ENCODE peak calls at places on chromosomes 5 and 9, in seven cellular contexts. B is suprapubic skin, H is aorta, X is substantia nigra, D is psoas muscle, J is iPS DF 6.9, N is neuronal stem cell. O is an unnamed sample.

GRCh38 chr5:150073086-150073625 is 13.2 kb downstream of the CSF1R start:
- DNase-seq in B (peak), H (no peak), X (no peak), D (no peak), J (no peak), N (no peak), O (no peak)

GRCh38 chr5:151234476-151235238 is 10.8 kb upstream of the CCDC69 start:
- DNase-seq in B (peak), H (peak), X (no peak), D (peak), J (no peak), N (no peak), O (no peak)

GRCh38 chr5:150514708-150515211 is 6.8 kb downstream of the NDST1 start:
- DNase-seq in B (no peak), H (no peak), X (no peak), D (no peak), J (no peak), N (no peak), O (no peak)

GRCh38 chr5:30627945-30628344 is 565.5 kb upstream of the CDH6 start:
- DNase-seq in B (no peak), H (no peak), X (no peak), D (no peak), J (no peak), N (no peak), O (no peak)

GRCh38 chr5:109080896-109081295 is 328.9 kb downstream of the PJA2 start:
- DNase-seq in B (no peak), H (no peak), X (no peak), D (no peak), J (no peak), N (no peak), O (no peak)

GRCh38 chr9:89926691-89927220 is 321.9 kb downstream of the GADD45G start:
- DNase-seq in B (no peak), H (no peak), X (no peak), D (no peak), J (no peak), N (no peak), O (no peak)

GRCh38 chr5:82499845-82500244 is 221.7 kb upstream of the RPS23 start:
- DNase-seq in B (no peak), H (no peak), X (no peak), D (no peak), J (no peak), N (no peak), O (no peak)

GRCh38 chr9:128026255-128027165 is 40.6 kb downstream of the NAIF1 start:
- DNase-seq in B (no peak), H (peak), X (no peak), D (no peak), J (no peak), N (no peak), O (peak)

GRCh38 chr5:428219-428618 is 14.8 kb upstream of the EXOC3 start:
- DNase-seq in B (no peak), H (peak), X (no peak), D (no peak), J (no peak), N (no peak), O (no peak)

GRCh38 chr9:90449213-90449925 is 193.3 kb downstream of the DIRAS2 start:
- DNase-seq in B (no peak), H (no peak), X (no peak), D (no peak), J (no peak), N (no peak), O (no peak)

GRCh38 chr5:139648205-139649081 is at the start of gene CXXC5:
- DNase-seq in B (peak), H (peak), X (no peak), D (peak), J (no peak), N (peak), O (peak)

GRCh38 chr9:130955947-130956621 is 17.0 kb upstream of the FIBCD1 start:
- DNase-seq in B (no peak), H (no peak), X (no peak), D (no peak), J (no peak), N (no peak), O (no peak)

GRCh38 chr9:68969538-68969937 is 44.4 kb downstream of the PRKACG start:
- DNase-seq in B (no peak), H (no peak), X (no peak), D (no peak), J (no peak), N (no peak), O (no peak)

GRCh38 chr5:1563617-1564181 is 39.9 kb upstream of the LPCAT1 start:
- DNase-seq in B (no peak), H (no peak), X (no peak), D (no peak), J (no peak), N (no peak), O (no peak)

GRCh38 chr5:180126716-180127681 is 55.4 kb upstream of the RNF130 start:
- DNase-seq in B (peak), H (no peak), X (peak), D (no peak), J (no peak), N (no peak), O (no peak)

GRCh38 chr5:155872801-155873200 is 454.2 kb upstream of the SGCD start:
- DNase-seq in B (no peak), H (no peak), X (no peak), D (no peak), J (no peak), N (no peak), O (no peak)

GRCh38 chr9:74644015-74644414 is 146.9 kb downstream of the RORB start:
- DNase-seq in B (no peak), H (no peak), X (no peak), D (no peak), J (no peak), N (no peak), O (no peak)

GRCh38 chr5:134247411-134247810 is 21.5 kb upstream of the PPP2CA start:
- DNase-seq in B (no peak), H (no peak), X (no peak), D (no peak), J (no peak), N (no peak), O (no peak)

DNA sequence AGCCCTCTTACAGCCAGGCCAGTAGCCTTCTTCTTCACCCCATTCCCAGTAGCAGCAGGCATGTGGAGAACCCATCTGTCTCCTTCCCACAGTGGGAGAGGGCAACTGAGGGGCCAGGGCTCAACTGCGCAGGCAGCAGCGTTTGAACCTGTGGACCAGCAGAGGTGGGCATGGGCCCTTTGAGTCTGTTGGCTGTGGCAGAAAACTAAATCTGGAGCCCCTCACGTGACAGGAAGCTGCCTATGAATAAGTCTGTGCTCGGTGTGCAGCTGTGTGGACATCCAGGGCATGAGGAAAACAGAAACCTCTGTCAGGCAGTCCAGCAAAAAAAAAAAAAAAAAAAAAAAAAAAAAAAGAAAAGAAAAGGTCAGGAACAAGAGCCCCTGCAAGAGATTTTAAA is 189.2 kb upstream of the NR3C1 start:
- DNase-seq in B (no peak), H (no peak), X (no peak), D (no peak), J (no peak), N (no peak), O (no peak)
- H3K27ac ChIP-seq in B (no peak), H (no peak), X (no peak), D (no peak), J (no peak), N (no peak), O (no peak)

DNA sequence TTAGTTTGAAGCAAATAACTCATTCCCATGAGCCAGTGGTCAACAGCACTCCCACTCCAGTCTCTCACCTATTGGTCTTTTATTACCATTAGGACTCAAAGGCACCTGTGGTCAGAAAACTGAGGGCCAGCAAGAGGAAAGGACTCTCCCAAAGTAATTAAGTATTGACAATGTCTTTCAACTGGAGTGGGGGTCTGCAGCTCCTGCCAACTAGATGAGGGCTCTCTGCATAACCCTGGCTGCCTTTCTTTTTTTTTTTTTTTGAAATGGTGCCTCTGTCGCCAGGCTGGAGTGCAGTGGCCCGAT is 577 bp upstream of the CDK5RAP2 start:
- DNase-seq in B (no peak), H (no peak), X (no peak), D (no peak), J (no peak), N (no peak), O (no peak)
- H3K27ac ChIP-seq in B (peak), H (no peak), X (peak), D (peak), J (no peak), N (no peak), O (no peak)

DNA sequence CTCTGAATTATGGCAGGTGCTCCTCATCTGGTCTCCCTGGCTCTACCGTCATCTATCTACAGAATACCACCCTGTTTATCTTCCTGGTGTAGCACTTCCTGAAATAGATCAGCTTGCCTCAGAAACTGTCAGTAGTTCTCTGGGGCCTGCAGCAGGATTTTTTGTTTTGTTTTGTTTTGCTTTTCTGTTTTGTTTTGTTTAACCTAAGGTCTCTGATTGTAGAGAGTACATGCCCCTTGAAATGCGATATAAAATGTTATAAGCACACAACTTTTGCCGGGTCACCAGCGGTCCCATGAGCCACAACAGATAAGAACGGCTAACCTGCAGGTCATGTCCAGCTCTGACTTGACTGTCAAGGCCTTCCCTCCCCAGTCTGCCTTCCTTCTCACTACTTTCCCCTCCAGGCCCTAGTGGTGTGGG is 26.6 kb upstream of the CREBRF start:
- DNase-seq in B (no peak), H (no peak), X (no peak), D (no peak), J (no peak), N (no peak), O (no peak)
- H3K27ac ChIP-seq in B (peak), H (no peak), X (peak), D (peak), J (no peak), N (no peak), O (peak)

GRCh38 chr9:99445377-99445891 is 223.4 kb downstream of the SEC61B start:
- DNase-seq in B (peak), H (peak), X (no peak), D (peak), J (no peak), N (no peak), O (no peak)
- H3K27ac ChIP-seq in B (peak), H (no peak), X (no peak), D (peak), J (no peak), N (no peak), O (no peak)

DNA sequence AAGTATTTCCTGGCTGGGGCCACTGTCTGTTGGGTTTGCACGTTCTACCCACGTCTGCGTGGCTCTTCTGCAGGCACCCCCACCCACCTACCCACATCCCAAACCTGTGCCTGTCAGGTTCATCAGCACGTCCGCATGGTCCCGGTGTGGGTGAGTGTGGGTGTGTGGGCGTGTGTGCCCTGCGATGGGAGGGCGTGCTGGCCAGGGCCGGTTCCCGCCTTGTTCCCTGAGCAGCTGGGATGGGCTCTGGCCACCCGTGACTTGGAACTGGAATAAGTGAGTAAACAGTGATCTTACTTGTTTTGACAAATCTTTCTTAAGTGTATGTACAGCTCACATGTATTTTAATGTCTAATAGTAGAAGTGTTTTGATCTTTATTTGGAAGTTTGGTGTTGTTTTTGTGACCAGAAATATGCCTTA is 20.4 kb downstream of the ERGIC1 start:
- DNase-seq in B (peak), H (peak), X (no peak), D (peak), J (no peak), N (no peak), O (no peak)
- H3K27ac ChIP-seq in B (peak), H (peak), X (no peak), D (peak), J (no peak), N (no peak), O (peak)

DNA sequence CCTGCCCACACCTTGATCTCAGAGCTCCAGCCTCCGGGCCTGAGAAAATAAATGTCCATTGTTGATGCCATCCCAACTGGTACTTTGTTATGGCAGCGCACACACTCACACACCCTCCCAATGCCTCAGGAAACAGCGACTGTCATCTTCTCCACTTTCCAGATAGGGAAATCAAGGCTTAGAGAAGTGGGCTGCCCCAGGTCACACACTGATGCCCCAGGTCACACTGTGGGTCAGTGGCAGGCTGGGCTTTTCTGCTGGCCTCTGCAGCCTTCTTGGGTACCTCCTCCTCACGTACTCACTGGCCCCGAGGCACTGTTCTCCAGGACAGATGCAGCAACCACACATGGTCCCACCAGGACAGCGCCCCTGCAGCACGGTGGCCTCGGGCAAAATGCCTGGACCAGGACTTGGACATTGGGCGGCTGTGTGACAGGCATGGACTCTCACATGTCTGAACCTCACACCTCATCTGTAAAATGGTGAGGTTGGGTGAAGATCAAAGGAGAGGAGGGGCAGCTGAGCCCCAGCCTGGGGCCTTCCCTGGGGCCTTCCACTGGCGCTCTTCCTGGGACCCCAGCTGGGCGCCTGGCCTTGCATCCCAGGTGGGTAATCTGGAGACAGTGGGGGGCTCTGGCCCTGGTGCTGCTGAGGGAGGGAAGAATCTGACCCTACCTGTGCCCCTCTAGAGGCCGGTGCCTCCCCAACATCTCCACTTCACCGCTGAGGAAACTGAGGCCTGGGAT is 156.0 kb downstream of the COL23A1 start:
- DNase-seq in B (no peak), H (peak), X (no peak), D (no peak), J (no peak), N (no peak), O (no peak)
- H3K27ac ChIP-seq in B (no peak), H (no peak), X (no peak), D (no peak), J (no peak), N (no peak), O (no peak)